ENCODE peak calls at places on chromosomes 3 and 15, in six cellular contexts. One of them, this sample, is unnamed.

GRCh38 chr15:50098576-50098975 is 20.5 kb downstream of the ATP8B4 start:
- DNase-seq in BE2C: no peak
- DNase-seq in astrocyte: no peak
- DNase-seq in tibial nerve: no peak
- DNase-seq in upper lobe of right lung: no peak
- DNase-seq in B cell: no peak
- DNase-seq in this sample: no peak

GRCh38 chr3:51539291-51539891 is 872 bp downstream of the RAD54L2 start:
- DNase-seq in astrocyte: peak
- DNase-seq in B cell: peak
- DNase-seq in BE2C: no peak
- DNase-seq in upper lobe of right lung: no peak
- DNase-seq in tibial nerve: no peak
- DNase-seq in this sample: peak

GRCh38 chr15:38065721-38066120 is 131.3 kb downstream of the TMCO5A start:
- DNase-seq in tibial nerve: no peak
- DNase-seq in B cell: no peak
- DNase-seq in astrocyte: no peak
- DNase-seq in upper lobe of right lung: no peak
- DNase-seq in BE2C: no peak
- DNase-seq in this sample: no peak

GRCh38 chr3:35927441-35927840 is 288.1 kb downstream of the ARPP21 start:
- DNase-seq in astrocyte: no peak
- DNase-seq in B cell: no peak
- DNase-seq in BE2C: no peak
- DNase-seq in upper lobe of right lung: no peak
- DNase-seq in tibial nerve: no peak
- DNase-seq in this sample: no peak

GRCh38 chr3:117063910-117064309 is 354.3 kb downstream of the TUSC7 start:
- DNase-seq in B cell: no peak
- DNase-seq in tibial nerve: no peak
- DNase-seq in BE2C: no peak
- DNase-seq in upper lobe of right lung: no peak
- DNase-seq in astrocyte: peak
- DNase-seq in this sample: no peak

GRCh38 chr3:46936733-46937250 is 39.8 kb downstream of the CCDC12 start:
- DNase-seq in upper lobe of right lung: no peak
- DNase-seq in tibial nerve: no peak
- DNase-seq in B cell: no peak
- DNase-seq in BE2C: no peak
- DNase-seq in astrocyte: peak
- DNase-seq in this sample: no peak

GRCh38 chr15:91224750-91225380 is 124.8 kb downstream of the SV2B start:
- DNase-seq in tibial nerve: no peak
- DNase-seq in upper lobe of right lung: no peak
- DNase-seq in BE2C: peak
- DNase-seq in astrocyte: peak
- DNase-seq in B cell: peak
- DNase-seq in this sample: peak

GRCh38 chr3:88057650-88058321 is 1.0 kb downstream of the CGGBP1 start:
- DNase-seq in B cell: no peak
- DNase-seq in upper lobe of right lung: no peak
- DNase-seq in astrocyte: peak
- DNase-seq in BE2C: no peak
- DNase-seq in tibial nerve: no peak
- DNase-seq in this sample: no peak

GRCh38 chr15:89647191-89647851 is 7.9 kb downstream of the KIF7 start:
- DNase-seq in astrocyte: no peak
- DNase-seq in tibial nerve: peak
- DNase-seq in B cell: peak
- DNase-seq in upper lobe of right lung: peak
- DNase-seq in BE2C: peak
- DNase-seq in this sample: peak

GRCh38 chr3:53696401-53697172 is 149.6 kb downstream of the CHDH start:
- DNase-seq in astrocyte: no peak
- DNase-seq in tibial nerve: no peak
- DNase-seq in upper lobe of right lung: no peak
- DNase-seq in BE2C: no peak
- DNase-seq in B cell: no peak
- DNase-seq in this sample: no peak
- TF ChIP-seq CTCF in astrocyte: no peak
- TF ChIP-seq CTCF in tibial nerve: no peak
- TF ChIP-seq CTCF in upper lobe of right lung: peak
- TF ChIP-seq CTCF in BE2C: no peak
- TF ChIP-seq CTCF in B cell: no peak
- TF ChIP-seq CTCF in this sample: no peak

DNA sequence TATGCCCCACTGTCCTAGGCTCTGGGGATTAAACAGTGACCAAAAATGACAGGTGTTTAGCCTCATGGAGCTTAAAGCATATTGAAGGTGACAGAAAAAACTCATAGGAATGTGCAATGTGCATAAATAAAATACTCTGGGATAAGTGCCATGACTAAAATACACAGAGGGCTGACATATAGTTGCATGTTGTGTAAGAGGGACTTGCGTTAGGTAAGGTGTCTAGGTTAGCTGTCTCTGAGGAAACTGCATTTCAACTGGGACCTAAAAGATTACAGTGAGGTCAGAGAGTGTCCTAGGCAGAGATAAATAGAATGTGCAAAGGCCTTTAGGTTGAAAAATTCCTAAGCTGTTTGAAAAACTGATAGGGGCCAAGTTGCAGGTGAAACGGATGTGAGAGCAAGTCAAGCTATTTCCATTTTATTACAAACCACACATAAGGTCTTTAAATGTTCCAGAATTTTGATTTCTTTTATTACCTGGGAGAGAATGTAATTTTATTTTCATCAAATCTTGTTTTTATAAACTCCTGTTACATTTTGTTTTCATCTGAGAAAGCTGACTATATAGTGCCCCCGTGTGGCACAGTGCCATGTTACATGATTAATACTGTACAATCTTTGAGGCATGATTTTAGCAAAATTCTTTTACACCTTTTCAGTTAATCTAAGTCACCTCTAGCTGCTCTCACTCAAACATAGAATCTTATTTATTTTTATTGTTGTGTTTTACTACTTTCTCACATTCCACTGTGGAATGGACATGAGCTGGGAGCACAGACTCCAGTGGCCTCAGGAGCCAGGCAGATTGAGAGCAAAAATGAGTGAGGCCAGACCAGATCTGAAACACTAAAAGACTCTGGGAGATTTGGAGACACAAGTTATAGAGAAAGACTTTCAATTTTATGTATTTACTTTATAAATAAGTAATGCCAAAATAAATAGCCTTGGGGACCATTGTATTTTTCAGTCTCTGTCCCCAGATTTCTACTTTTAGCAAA is 259.6 kb upstream of the ZNF717 start:
- DNase-seq in upper lobe of right lung: no peak
- DNase-seq in B cell: no peak
- DNase-seq in astrocyte: no peak
- DNase-seq in tibial nerve: no peak
- DNase-seq in BE2C: peak
- DNase-seq in this sample: no peak
- TF ChIP-seq CTCF in upper lobe of right lung: peak
- TF ChIP-seq CTCF in B cell: peak
- TF ChIP-seq CTCF in astrocyte: peak
- TF ChIP-seq CTCF in tibial nerve: peak
- TF ChIP-seq CTCF in BE2C: peak
- TF ChIP-seq CTCF in this sample: peak

GRCh38 chr3:22175899-22176298 is 424.9 kb upstream of the ZNF385D start:
- DNase-seq in tibial nerve: no peak
- DNase-seq in B cell: no peak
- DNase-seq in upper lobe of right lung: no peak
- DNase-seq in BE2C: no peak
- DNase-seq in astrocyte: no peak
- DNase-seq in this sample: no peak
- TF ChIP-seq CTCF in tibial nerve: peak
- TF ChIP-seq CTCF in B cell: no peak
- TF ChIP-seq CTCF in upper lobe of right lung: peak
- TF ChIP-seq CTCF in BE2C: no peak
- TF ChIP-seq CTCF in astrocyte: no peak
- TF ChIP-seq CTCF in this sample: peak

GRCh38 chr15:62066663-62067447 is at the start of gene C2CD4A:
- DNase-seq in BE2C: peak
- DNase-seq in tibial nerve: no peak
- DNase-seq in B cell: peak
- DNase-seq in upper lobe of right lung: peak
- DNase-seq in astrocyte: peak
- DNase-seq in this sample: no peak
- TF ChIP-seq CTCF in BE2C: peak
- TF ChIP-seq CTCF in tibial nerve: no peak
- TF ChIP-seq CTCF in B cell: no peak
- TF ChIP-seq CTCF in upper lobe of right lung: no peak
- TF ChIP-seq CTCF in astrocyte: no peak
- TF ChIP-seq CTCF in this sample: no peak

GRCh38 chr3:138348107-138348949 is at the start of gene MRAS:
- DNase-seq in B cell: peak
- DNase-seq in tibial nerve: peak
- DNase-seq in upper lobe of right lung: peak
- DNase-seq in BE2C: peak
- DNase-seq in astrocyte: peak
- DNase-seq in this sample: peak
- TF ChIP-seq CTCF in B cell: no peak
- TF ChIP-seq CTCF in tibial nerve: peak
- TF ChIP-seq CTCF in upper lobe of right lung: peak
- TF ChIP-seq CTCF in BE2C: peak
- TF ChIP-seq CTCF in astrocyte: no peak
- TF ChIP-seq CTCF in this sample: peak

This sample was measured in D721Med.